ENCODE peak calls at places on chromosome 6, in nine cellular contexts. S, N, A, E, T, F, W, Q and H are unnamed samples.

GRCh38 chr6:151191477-151191995 is 48.2 kb upstream of the AKAP12 start:
- DNase-seq in T (no peak), N (no peak), A (peak), Q (no peak), S (no peak), F (no peak), W (no peak), E (no peak), H (no peak)

GRCh38 chr6:84193140-84193708 is 34.2 kb downstream of the CEP162 start:
- DNase-seq in F (peak), W (no peak), N (no peak), Q (no peak), E (no peak), T (peak), A (no peak), S (no peak), H (no peak)

GRCh38 chr6:89826029-89826528 is 3.6 kb upstream of the CASP8AP2 start:
- DNase-seq in T (peak), A (no peak), F (peak), Q (no peak), W (no peak), E (no peak), S (peak), N (no peak), H (no peak)

GRCh38 chr6:35507221-35507620 is 5.5 kb downstream of the TULP1 start:
- DNase-seq in T (no peak), W (no peak), S (no peak), Q (no peak), A (no peak), F (no peak), N (no peak), E (no peak), H (no peak)

GRCh38 chr6:110527516-110527915 is 51.1 kb upstream of the SLC22A16 start:
- DNase-seq in Q (no peak), N (no peak), S (no peak), F (no peak), T (no peak), W (no peak), E (no peak), A (no peak), H (no peak)

GRCh38 chr6:80126657-80127350 is 20.3 kb downstream of the BCKDHB start:
- DNase-seq in N (no peak), Q (no peak), F (no peak), E (no peak), S (no peak), A (no peak), T (no peak), W (no peak), H (no peak)

GRCh38 chr6:36820700-36821580 is 18.3 kb downstream of the CPNE5 start:
- DNase-seq in S (no peak), Q (no peak), W (no peak), A (no peak), E (no peak), F (peak), N (no peak), T (peak), H (no peak)

GRCh38 chr6:108175592-108176279 is 9.9 kb downstream of the NR2E1 start:
- DNase-seq in T (no peak), N (no peak), S (no peak), F (no peak), E (no peak), W (no peak), A (no peak), Q (peak), H (no peak)

GRCh38 chr6:107679457-107679856 is 144.7 kb downstream of the SCML4 start:
- DNase-seq in W (no peak), F (peak), T (no peak), Q (no peak), S (no peak), A (no peak), E (no peak), N (no peak), H (no peak)